ENCODE peak calls at places on chromosomes 3 and 15, in four cellular contexts. P, R, B and I are unnamed samples.

GRCh38 chr3:125039041-125039896 is 16.5 kb downstream of the HEG1 start:
- DNase-seq in B (no peak), P (no peak), R (no peak), I (no peak)

GRCh38 chr15:33091983-33092688 is 102.4 kb downstream of the FMN1 start:
- DNase-seq in B (no peak), R (no peak), P (no peak), I (no peak)

GRCh38 chr3:104273046-104273649 is 1093.6 kb upstream of the ALCAM start:
- DNase-seq in R (peak), B (no peak), P (no peak), I (no peak)

GRCh38 chr3:45724919-45725318 is 35.7 kb downstream of the SACM1L start:
- DNase-seq in B (no peak), R (no peak), P (no peak), I (no peak)

GRCh38 chr3:135453333-135453732 is 512.2 kb upstream of the PPP2R3A start:
- DNase-seq in P (no peak), R (no peak), B (no peak), I (no peak)

GRCh38 chr3:52005571-52005986 is 9.9 kb upstream of the RPL29 start:
- DNase-seq in R (no peak), B (no peak), P (peak), I (no peak)

GRCh38 chr3:43505351-43505750 is 116.5 kb downstream of the ANO10 start:
- DNase-seq in P (no peak), R (no peak), B (no peak), I (no peak)

GRCh38 chr15:87387681-87388240 is 868.8 kb downstream of the NTRK3 start:
- DNase-seq in P (no peak), B (no peak), R (no peak), I (no peak)

GRCh38 chr15:40441736-40442531 is 1.2 kb downstream of the BAHD1 start:
- DNase-seq in P (peak), R (no peak), B (no peak), I (no peak)

GRCh38 chr15:62428259-62428658 is 263.2 kb upstream of the C2CD4B start:
- DNase-seq in R (no peak), B (no peak), P (no peak), I (no peak)

GRCh38 chr3:151926956-151927355 is 53.5 kb downstream of the SUCNR1 start:
- DNase-seq in P (no peak), B (no peak), R (no peak), I (no peak)

GRCh38 chr3:115713247-115713646 is 89.9 kb downstream of the GAP43 start:
- DNase-seq in R (no peak), B (no peak), P (no peak), I (no peak)

GRCh38 chr3:59245879-59246501 is 196.2 kb upstream of the CFAP20DC start:
- DNase-seq in R (no peak), B (no peak), P (no peak), I (no peak)

GRCh38 chr3:156459434-156459833 is 95.5 kb downstream of the SSR3 start:
- DNase-seq in R (no peak), B (no peak), P (no peak), I (no peak)

GRCh38 chr3:60755094-60755493 is 496.2 kb downstream of the FHIT start:
- DNase-seq in R (peak), B (no peak), P (no peak), I (no peak)

GRCh38 chr3:105334138-105334882 is 32.4 kb upstream of the ALCAM start:
- DNase-seq in R (no peak), B (no peak), P (no peak), I (no peak)

GRCh38 chr3:13932578-13933295 is 52.9 kb upstream of the WNT7A start:
- DNase-seq in R (no peak), P (peak), B (no peak), I (no peak)

GRCh38 chr15:75673426-75674247 is 25.9 kb downstream of the SNX33 start:
- DNase-seq in P (no peak), R (no peak), B (no peak), I (no peak)

GRCh38 chr3:141384157-141384556 is 15.9 kb downstream of the ZBTB38 start:
- DNase-seq in R (no peak), P (no peak), B (no peak), I (no peak)

GRCh38 chr3:59655616-59656015 is 605.8 kb upstream of the CFAP20DC start:
- DNase-seq in R (no peak), P (no peak), B (no peak), I (no peak)

GRCh38 chr3:32975891-32976290 is 24.4 kb downstream of the CCR4 start:
- DNase-seq in B (no peak), P (no peak), R (no peak), I (no peak)

GRCh38 chr3:75188937-75189336 is 475.2 kb upstream of the FRG2C start:
- DNase-seq in P (no peak), R (no peak), B (no peak), I (no peak)

GRCh38 chr3:171563298-171563697 is 103.1 kb upstream of the TNIK start:
- DNase-seq in B (no peak), R (no peak), P (no peak), I (no peak)

GRCh38 chr3:136751259-136752045 is 726 bp downstream of the STAG1 start:
- DNase-seq in B (no peak), P (peak), R (peak), I (no peak)

GRCh38 chr15:93941687-93942086 is 289.7 kb upstream of the MCTP2 start:
- DNase-seq in P (no peak), R (no peak), B (no peak), I (no peak)

GRCh38 chr3:54870423-54870822 is 57.4 kb downstream of the LRTM1 start:
- DNase-seq in R (peak), B (no peak), P (peak), I (no peak)

GRCh38 chr3:46853441-46854410 is 9.5 kb downstream of the MYL3 start:
- DNase-seq in B (no peak), P (no peak), R (no peak), I (no peak)

GRCh38 chr3:131702156-131702555 is 199.4 kb upstream of the MRPL3 start:
- DNase-seq in R (no peak), P (no peak), B (no peak), I (no peak)

GRCh38 chr15:85010114-85010471 is 28.4 kb downstream of the PDE8A start:
- DNase-seq in R (no peak), B (no peak), P (no peak), I (no peak)

GRCh38 chr15:101100593-101101442 is 151.0 kb downstream of the CHSY1 start:
- DNase-seq in P (no peak), B (no peak), R (no peak), I (no peak)

GRCh38 chr15:45458746-45459403 is 63.7 kb downstream of the SLC30A4 start:
- DNase-seq in R (peak), B (no peak), P (peak), I (peak)
- TF ChIP-seq SP1 in R (no peak), B (no peak), P (no peak), I (no peak)

GRCh38 chr3:72848703-72849081 is 447 bp upstream of the SHQ1 start:
- DNase-seq in P (no peak), R (no peak), B (no peak), I (peak)

GRCh38 chr3:72847282-72847681 is 963 bp downstream of the SHQ1 start:
- DNase-seq in R (no peak), B (no peak), P (no peak), I (no peak)

GRCh38 chr3:72844436-72844999 is 3.7 kb downstream of the SHQ1 start:
- DNase-seq in R (no peak), P (no peak), B (no peak), I (no peak)

DNA sequence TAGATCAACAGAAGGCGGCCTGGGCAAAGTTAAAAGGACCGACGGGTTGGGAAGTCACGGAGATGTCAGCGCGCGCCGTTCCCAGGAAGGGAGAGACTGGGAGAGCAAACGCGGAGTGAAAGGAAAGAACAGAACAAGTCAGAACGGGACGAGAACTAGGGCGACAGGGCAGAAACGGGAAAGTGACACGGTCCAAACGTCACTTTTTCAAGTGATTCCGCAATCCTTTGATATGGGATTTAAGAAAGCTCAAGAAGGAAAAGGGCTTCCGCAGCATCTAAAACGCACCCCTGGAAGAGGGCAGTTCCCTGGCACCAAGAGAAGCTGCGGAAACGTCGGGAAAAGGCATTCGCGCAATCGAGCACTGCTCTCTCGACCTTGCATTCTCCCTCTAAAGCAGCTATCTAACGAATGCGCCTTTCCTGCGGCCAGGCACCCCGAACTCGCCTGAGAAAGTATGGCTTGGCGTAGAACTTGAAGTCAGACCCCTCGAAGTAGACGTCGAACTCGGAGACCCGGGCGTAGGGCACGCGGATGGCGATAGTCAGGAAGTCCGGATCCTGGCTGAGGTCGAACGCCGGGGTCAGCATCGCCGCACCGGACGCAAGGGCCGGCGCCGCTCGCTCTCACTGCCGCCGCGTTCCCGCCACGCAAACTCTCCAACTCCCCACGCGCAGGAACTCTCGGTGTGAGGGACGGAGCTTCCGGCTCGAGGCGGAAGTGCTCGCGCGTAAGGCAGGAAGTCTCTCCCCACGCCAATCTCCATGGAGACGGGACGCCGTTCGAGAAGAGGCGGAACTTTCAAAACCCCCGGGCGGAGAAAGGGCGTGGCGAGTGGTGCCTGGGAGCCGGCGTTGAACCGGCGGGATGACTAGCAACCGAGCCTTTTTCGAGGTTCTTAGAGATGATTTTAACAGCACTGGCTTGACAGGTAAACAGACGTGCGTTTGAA is at the start of gene SHQ1:
- DNase-seq in P (peak), B (peak), R (peak), I (peak)
- TF ChIP-seq EP300 in P (no peak), B (no peak), R (no peak), I (no peak)

GRCh38 chr3:17605934-17606333 is 136.5 kb downstream of the TBC1D5 start:
- DNase-seq in P (no peak), B (no peak), R (no peak), I (no peak)

GRCh38 chr3:17607905-17608304 is 134.5 kb downstream of the TBC1D5 start:
- DNase-seq in B (no peak), P (no peak), R (no peak), I (no peak)

GRCh38 chr3:17602126-17602525 is 140.3 kb downstream of the TBC1D5 start:
- DNase-seq in P (no peak), R (no peak), B (no peak), I (no peak)

GRCh38 chr3:17605032-17605431 is 137.4 kb downstream of the TBC1D5 start:
- DNase-seq in P (no peak), R (peak), B (no peak), I (no peak)
- TF ChIP-seq SP1 in P (no peak), R (no peak), B (no peak), I (no peak)

GRCh38 chr15:78540135-78540954 is at the start of gene PSMA4:
- DNase-seq in P (peak), R (peak), B (peak), I (peak)
- TF ChIP-seq EP300 in P (no peak), R (no peak), B (no peak), I (no peak)

DNA sequence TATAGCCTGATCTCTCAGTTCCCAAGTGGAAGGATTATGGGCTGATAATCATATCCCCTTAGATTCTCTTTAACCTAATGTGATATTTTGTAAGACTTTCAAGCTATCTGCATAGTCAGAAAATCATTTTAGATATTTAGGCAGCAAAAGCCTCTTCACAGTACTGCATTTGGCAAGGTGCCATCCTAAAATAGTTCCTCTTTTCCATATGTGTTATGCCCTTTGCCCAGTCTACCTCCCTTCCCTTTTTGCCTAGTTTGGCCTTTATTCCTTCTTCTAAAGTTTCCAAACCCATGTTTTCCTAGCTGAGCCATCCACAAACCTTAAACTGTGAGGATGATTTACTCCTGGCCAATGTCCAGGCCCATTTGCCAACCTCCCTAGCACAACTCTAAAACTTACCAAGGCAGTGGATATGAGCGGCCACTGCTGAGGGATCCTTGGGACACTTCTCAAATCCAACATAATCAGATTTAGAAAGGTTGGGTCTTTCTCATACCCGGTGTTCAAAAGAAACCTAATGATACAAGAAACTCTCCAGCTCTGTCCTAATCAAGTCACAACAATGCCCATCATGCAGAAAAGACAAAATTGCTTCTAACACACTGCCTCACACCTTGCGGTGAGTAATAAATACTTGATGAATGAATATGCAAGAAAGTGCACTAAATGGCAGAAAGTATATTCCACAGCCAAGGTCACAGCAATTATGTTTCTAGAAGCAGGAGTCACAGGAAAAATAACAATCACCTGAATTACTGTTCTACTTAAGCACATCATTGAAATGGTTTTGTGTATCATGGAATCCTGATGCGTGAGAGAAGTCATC is 493.9 kb downstream of the NLGN1 start:
- DNase-seq in R (no peak), B (no peak), P (no peak), I (no peak)
- TF ChIP-seq SP1 in R (no peak), B (no peak), P (no peak), I (no peak)

GRCh38 chr3:194367992-194368841 is 1.3 kb downstream of the LRRC15 start:
- DNase-seq in P (no peak), B (no peak), R (no peak), I (no peak)

GRCh38 chr3:194365526-194365925 is 4.0 kb downstream of the LRRC15 start:
- DNase-seq in B (no peak), R (no peak), P (no peak), I (no peak)

GRCh38 chr3:194365978-194366490 is 3.5 kb downstream of the LRRC15 start:
- DNase-seq in B (no peak), R (no peak), P (no peak), I (no peak)

GRCh38 chr3:194364314-194364651 is 5.3 kb downstream of the LRRC15 start:
- DNase-seq in P (no peak), R (no peak), B (no peak), I (no peak)

GRCh38 chr3:194364652-194365434 is 4.7 kb downstream of the LRRC15 start:
- DNase-seq in B (no peak), R (no peak), P (no peak), I (no peak)
- TF ChIP-seq EP300 in B (no peak), R (no peak), P (no peak), I (no peak)